ENCODE peak calls at places on chromosomes 12 and 14, in seven cellular contexts. H is GM23248, D is neural progenitor cell, R is neuronal stem cell, B is DND-41, U is mesendoderm, N is PC-3. L is an unnamed sample.

GRCh38 chr12:6041891-6042290 is 82.6 kb downstream of the VWF start:
- DNase-seq in H (peak; percentile 47), D (no peak), R (no peak), B (no peak), U (no peak), N (no peak), L (no peak)

GRCh38 chr12:27807063-27807703 is 27.1 kb upstream of the MANSC4 start:
- DNase-seq in H (no peak), D (no peak), R (no peak), B (no peak), U (peak; percentile 55), N (no peak), L (no peak)

GRCh38 chr14:103393687-103394626 is 8.7 kb downstream of the MARK3 start:
- DNase-seq in H (peak; percentile 71), D (peak; percentile 38), R (no peak), B (no peak), U (no peak), N (peak; percentile 58), L (peak; percentile 60)

GRCh38 chr14:89221109-89221508 is 195.9 kb downstream of the FOXN3 start:
- DNase-seq in H (peak; percentile 77), D (no peak), R (no peak), B (no peak), U (no peak), N (peak; percentile 20), L (peak; percentile 77)

GRCh38 chr14:104786091-104786586 is 9.4 kb downstream of the AKT1 start:
- DNase-seq in H (no peak), D (no peak), R (no peak), B (no peak), U (no peak), N (no peak), L (no peak)

GRCh38 chr12:75437564-75437963 is 43.0 kb upstream of the GLIPR1 start:
- DNase-seq in H (peak; percentile 54), D (no peak), R (no peak), B (no peak), U (peak; percentile 68), N (peak; percentile 27), L (peak; percentile 44)

GRCh38 chr14:30921305-30921704 is 46.9 kb downstream of the COCH start:
- DNase-seq in H (peak; percentile 24), D (no peak), R (no peak), B (peak; percentile 27), U (no peak), N (no peak), L (peak; percentile 39)

GRCh38 chr14:105927661-105928060 is 401.3 kb downstream of the TMEM121 start:
- DNase-seq in H (no peak), D (no peak), R (no peak), B (no peak), U (no peak), N (no peak), L (no peak)

GRCh38 chr14:66508846-66509621 is 1.1 kb downstream of the GPHN start:
- DNase-seq in H (peak; percentile 61), D (peak; percentile 60), R (peak; percentile 33), B (peak; percentile 54), U (peak; percentile 47), N (peak; percentile 31), L (peak; percentile 36)

GRCh38 chr12:63917864-63918742 is 73.6 kb downstream of the SRGAP1 start:
- DNase-seq in H (peak; percentile 96), D (no peak), R (no peak), B (no peak), U (no peak), N (peak; percentile 99), L (peak; percentile 99)

GRCh38 chr14:72291908-72292688 is 359.9 kb downstream of the RGS6 start:
- DNase-seq in H (peak; percentile 76), D (peak; percentile 59), R (peak; percentile 63), B (peak; percentile 31), U (peak; percentile 61), N (peak; percentile 85), L (peak; percentile 49)

GRCh38 chr14:28762949-28763313 is 3.7 kb upstream of the FOXG1 start:
- DNase-seq in H (no peak), D (peak; percentile 32), R (no peak), B (no peak), U (no peak), N (no peak), L (no peak)

GRCh38 chr14:75982724-75983358 is 1.0 kb upstream of the TGFB3 start:
- DNase-seq in H (peak; percentile 87), D (no peak), R (no peak), B (no peak), U (no peak), N (no peak), L (peak; percentile 80)

GRCh38 chr14:75147423-75148071 is 20.7 kb upstream of the NEK9 start:
- DNase-seq in H (peak; percentile 84), D (peak; percentile 72), R (peak; percentile 55), B (peak; percentile 22), U (peak; percentile 98), N (no peak), L (peak; percentile 92)

GRCh38 chr14:33686218-33686617 is 264.7 kb downstream of the EGLN3 start:
- DNase-seq in H (peak; percentile 66), D (no peak), R (no peak), B (no peak), U (no peak), N (peak; percentile 96), L (peak; percentile 64)

GRCh38 chr12:28708918-28709371 is 440.1 kb upstream of the FAR2 start:
- DNase-seq in H (peak; percentile 79), D (no peak), R (no peak), B (no peak), U (no peak), N (no peak), L (peak; percentile 84)

GRCh38 chr12:123398177-123398916 is 14.4 kb downstream of the KMT5A start:
- DNase-seq in H (peak; percentile 91), D (no peak), R (no peak), B (no peak), U (no peak), N (no peak), L (peak; percentile 90)

GRCh38 chr14:103207404-103208072 is 84.3 kb downstream of the TNFAIP2 start:
- DNase-seq in H (peak; percentile 83), D (peak; percentile 45), R (no peak), B (no peak), U (no peak), N (no peak), L (no peak)

GRCh38 chr14:89493877-89494634 is 77.0 kb upstream of the FOXN3 start:
- DNase-seq in H (no peak), D (peak; percentile 32), R (no peak), B (no peak), U (no peak), N (no peak), L (no peak)

GRCh38 chr12:52368494-52368893 is 1.2 kb upstream of the KRT85 start:
- DNase-seq in H (no peak), D (no peak), R (no peak), B (no peak), U (no peak), N (no peak), L (no peak)

GRCh38 chr12:86376052-86376451 is 119.9 kb upstream of the MGAT4C start:
- DNase-seq in H (no peak), D (peak; percentile 40), R (no peak), B (no peak), U (peak; percentile 69), N (no peak), L (no peak)

GRCh38 chr12:125069616-125070015 is 4.4 kb downstream of the AACS start:
- DNase-seq in H (no peak), D (no peak), R (no peak), B (no peak), U (no peak), N (no peak), L (no peak)

GRCh38 chr14:74888164-74889158 is 6.7 kb downstream of the DLST start:
- DNase-seq in H (peak; percentile 45), D (no peak), R (no peak), B (no peak), U (peak; percentile 54), N (no peak), L (no peak)

GRCh38 chr14:54742492-54743350 is 159.9 kb downstream of the GCH1 start:
- DNase-seq in H (no peak), D (no peak), R (no peak), B (no peak), U (no peak), N (no peak), L (no peak)
- H3K4me1 ChIP-seq in H (peaks cover 6% of the 10 kb centered on the region), D (no peaks in the 10 kb centered on the region), R (no peaks in the 10 kb centered on the region), B (no peaks in the 10 kb centered on the region), U (no peaks in the 10 kb centered on the region), N (peaks cover 21% of the 10 kb centered on the region), L (no peaks in the 10 kb centered on the region)

GRCh38 chr12:11815397-11815796 is 165.9 kb downstream of the ETV6 start:
- DNase-seq in H (no peak), D (no peak), R (no peak), B (no peak), U (no peak), N (peak; percentile 22), L (no peak)

GRCh38 chr12:11812558-11813421 is 163.3 kb downstream of the ETV6 start:
- DNase-seq in H (peak; percentile 52), D (peak; percentile 89), R (peak; percentile 71), B (peak; percentile 81), U (peak; percentile 79), N (no peak), L (no peak)

GRCh38 chr12:11813422-11813813 is 163.9 kb downstream of the ETV6 start:
- DNase-seq in H (no peak), D (peak; percentile 16), R (no peak), B (no peak), U (peak; percentile 47), N (no peak), L (no peak)

GRCh38 chr12:11810962-11811361 is 161.5 kb downstream of the ETV6 start:
- DNase-seq in H (no peak), D (no peak), R (no peak), B (no peak), U (no peak), N (no peak), L (peak; percentile 14)

DNA sequence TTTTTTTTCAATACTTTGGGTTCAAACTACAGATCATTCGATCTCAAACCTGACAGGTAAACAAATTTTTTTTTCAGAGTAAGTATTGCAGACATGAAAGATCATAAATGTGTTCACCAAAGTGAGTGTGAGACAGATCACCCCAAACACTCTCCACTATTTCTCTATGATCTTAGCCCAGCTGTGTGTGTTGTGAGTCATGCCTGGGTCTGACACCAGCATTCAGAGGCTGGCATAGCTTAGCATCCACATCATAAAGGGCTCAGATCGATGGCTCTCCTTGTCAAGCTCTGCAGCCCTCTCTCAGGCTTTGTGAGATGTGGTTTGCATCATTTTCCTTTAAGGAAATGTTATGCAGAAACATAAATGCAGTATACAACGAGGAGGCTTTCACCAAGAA is 164.9 kb downstream of the ETV6 start:
- DNase-seq in H (peak; percentile 91), D (no peak), R (no peak), B (peak; percentile 75), U (peak; percentile 83), N (peak; percentile 54), L (peak; percentile 81)
- H3K9ac ChIP-seq in H (no peak overlapping the region), D (no peak overlapping the region), R (no peak overlapping the region), B (peak overlapping the region; percentile 81), U (no peak overlapping the region), N (no peak overlapping the region), L (no peak overlapping the region)

DNA sequence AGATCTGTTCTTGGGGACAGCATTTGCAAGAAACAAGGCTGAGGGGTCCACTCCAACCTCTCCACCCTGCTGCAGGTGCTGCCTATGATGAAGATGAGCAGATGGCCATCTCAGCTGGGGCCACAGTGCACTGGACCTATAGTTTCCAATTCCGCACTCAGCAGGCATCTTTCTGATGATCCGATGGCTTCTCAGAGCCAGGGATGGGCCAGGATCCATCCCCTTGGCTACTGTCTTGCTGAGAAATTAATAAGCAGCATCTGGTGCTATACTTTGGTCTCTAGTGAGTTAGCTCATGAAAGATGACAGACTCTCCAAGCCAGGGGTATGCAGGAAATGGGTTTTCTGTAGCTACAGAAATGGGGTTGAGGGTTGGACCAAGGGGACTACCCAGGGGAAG is 18.4 kb upstream of the BDKRB1 start:
- DNase-seq in H (no peak), D (no peak), R (no peak), B (no peak), U (no peak), N (no peak), L (no peak)
- H3K4me3 ChIP-seq in H (no peak overlapping the region), D (no peak overlapping the region), R (no peak overlapping the region), B (no peak overlapping the region), U (no peak overlapping the region), N (no peak overlapping the region), L (no peak overlapping the region)

GRCh38 chr12:50924439-50925341 is 27.7 kb upstream of the HIGD1C start:
- DNase-seq in H (peak; percentile 81), D (peak; percentile 49), R (no peak), B (peak; percentile 79), U (peak; percentile 59), N (peak; percentile 78), L (peak; percentile 91)
- H3K4me1 ChIP-seq in H (peaks cover 19% of the 10 kb centered on the region), D (peaks cover 46% of the 10 kb centered on the region), R (peaks cover 27% of the 10 kb centered on the region), B (peaks cover 66% of the 10 kb centered on the region), U (peaks cover 4% of the 10 kb centered on the region), N (peaks cover 14% of the 10 kb centered on the region), L (peaks cover 4% of the 10 kb centered on the region)